ENCODE peak calls at places on chromosome 20, in four cellular contexts. One of them, this sample, is unnamed.

GRCh38 chr20:58616411-58616810 is 34.7 kb upstream of the STX16 start:
- DNase-seq in COR-L47: no peak
- DNase-seq in Right ventricle myocardium superior: no peak
- DNase-seq in effector memory CD8-positive, alpha-beta T cell: no peak
- DNase-seq in this sample: no peak

GRCh38 chr20:31808481-31808880 is 10.7 kb upstream of the MYLK2 start:
- DNase-seq in COR-L47: no peak
- DNase-seq in Right ventricle myocardium superior: no peak
- DNase-seq in effector memory CD8-positive, alpha-beta T cell: no peak
- DNase-seq in this sample: no peak

GRCh38 chr20:20731945-20732296 is 19.5 kb upstream of the RALGAPA2 start:
- DNase-seq in COR-L47: no peak
- DNase-seq in Right ventricle myocardium superior: no peak
- DNase-seq in effector memory CD8-positive, alpha-beta T cell: no peak
- DNase-seq in this sample: no peak

GRCh38 chr20:62740286-62741141 is 31.9 kb downstream of the NTSR1 start:
- DNase-seq in COR-L47: no peak
- DNase-seq in Right ventricle myocardium superior: peak
- DNase-seq in effector memory CD8-positive, alpha-beta T cell: peak
- DNase-seq in this sample: peak

GRCh38 chr20:47705497-47705856 is 79.8 kb downstream of the SULF2 start:
- DNase-seq in COR-L47: no peak
- DNase-seq in Right ventricle myocardium superior: no peak
- DNase-seq in effector memory CD8-positive, alpha-beta T cell: no peak
- DNase-seq in this sample: no peak

GRCh38 chr20:37421988-37422387 is 76.0 kb downstream of the SRC start:
- DNase-seq in COR-L47: no peak
- DNase-seq in Right ventricle myocardium superior: no peak
- DNase-seq in effector memory CD8-positive, alpha-beta T cell: no peak
- DNase-seq in this sample: no peak

GRCh38 chr20:62561948-62562347 is 80.4 kb upstream of the SLCO4A1 start:
- DNase-seq in COR-L47: no peak
- DNase-seq in Right ventricle myocardium superior: no peak
- DNase-seq in effector memory CD8-positive, alpha-beta T cell: no peak
- DNase-seq in this sample: no peak

GRCh38 chr20:2814076-2814475 is 711 bp upstream of the C20orf141 start:
- DNase-seq in COR-L47: no peak
- DNase-seq in Right ventricle myocardium superior: no peak
- DNase-seq in effector memory CD8-positive, alpha-beta T cell: no peak
- DNase-seq in this sample: no peak

GRCh38 chr20:11376406-11376805 is 541.3 kb upstream of the BTBD3 start:
- DNase-seq in COR-L47: no peak
- DNase-seq in Right ventricle myocardium superior: no peak
- DNase-seq in effector memory CD8-positive, alpha-beta T cell: no peak
- DNase-seq in this sample: no peak

GRCh38 chr20:8334641-8335040 is 202.6 kb downstream of the PLCB1 start:
- DNase-seq in COR-L47: no peak
- DNase-seq in Right ventricle myocardium superior: no peak
- DNase-seq in effector memory CD8-positive, alpha-beta T cell: no peak
- DNase-seq in this sample: no peak

GRCh38 chr20:2124632-2125131 is 23.1 kb downstream of the STK35 start:
- DNase-seq in COR-L47: no peak
- DNase-seq in Right ventricle myocardium superior: no peak
- DNase-seq in effector memory CD8-positive, alpha-beta T cell: no peak
- DNase-seq in this sample: peak

GRCh38 chr20:44589522-44589921 is 7.1 kb downstream of the PKIG start:
- DNase-seq in COR-L47: no peak
- DNase-seq in Right ventricle myocardium superior: no peak
- DNase-seq in effector memory CD8-positive, alpha-beta T cell: no peak
- DNase-seq in this sample: no peak

GRCh38 chr20:44302026-44302669 is 8.9 kb downstream of the FITM2 start:
- DNase-seq in COR-L47: no peak
- DNase-seq in Right ventricle myocardium superior: no peak
- DNase-seq in effector memory CD8-positive, alpha-beta T cell: no peak
- DNase-seq in this sample: no peak

GRCh38 chr20:4341804-4342560 is 326.6 kb upstream of the RNF24 start:
- DNase-seq in COR-L47: no peak
- DNase-seq in Right ventricle myocardium superior: no peak
- DNase-seq in effector memory CD8-positive, alpha-beta T cell: no peak
- DNase-seq in this sample: no peak

GRCh38 chr20:58388028-58388601 is 914 bp upstream of the VAPB start:
- DNase-seq in COR-L47: no peak
- DNase-seq in Right ventricle myocardium superior: no peak
- DNase-seq in effector memory CD8-positive, alpha-beta T cell: no peak
- DNase-seq in this sample: no peak

GRCh38 chr20:62980970-62981369 is 25.8 kb downstream of the BHLHE23 start:
- DNase-seq in COR-L47: peak
- DNase-seq in Right ventricle myocardium superior: no peak
- DNase-seq in effector memory CD8-positive, alpha-beta T cell: no peak
- DNase-seq in this sample: peak

GRCh38 chr20:5136096-5136495 is 9.3 kb downstream of the CDS2 start:
- DNase-seq in COR-L47: no peak
- DNase-seq in Right ventricle myocardium superior: no peak
- DNase-seq in effector memory CD8-positive, alpha-beta T cell: no peak
- DNase-seq in this sample: no peak